ENCODE peak calls at places on chromosome 2, in ten cellular contexts. W, T, E, V, K, R, Q, G, Y and N are unnamed samples.

GRCh38 chr2:157246212-157247067 is 11.1 kb upstream of the GALNT5 start:
- DNase-seq in E (peak; percentile 92), T (peak; percentile 48), Q (peak; percentile 83), K (peak; percentile 65), W (peak; percentile 95), R (peak; percentile 62), V (no peak), Y (peak; percentile 70), G (peak; percentile 68), N (no peak)

GRCh38 chr2:104849618-104850097 is 4.3 kb upstream of the POU3F3 start:
- DNase-seq in V (peak; percentile 89), Y (peak; percentile 77), Q (peak; percentile 75), R (peak; percentile 66), K (peak; percentile 84), T (peak; percentile 73), G (peak; percentile 71), E (peak; percentile 68), W (peak; percentile 66), N (peak; percentile 81)

GRCh38 chr2:217951091-217951490 is 51.7 kb downstream of the TNS1 start:
- DNase-seq in Y (no peak), Q (peak; percentile 51), T (no peak), E (peak; percentile 31), K (no peak), W (no peak), R (no peak), V (no peak), G (no peak), N (no peak)

GRCh38 chr2:47221039-47221438 is 65.9 kb upstream of the STPG4 start:
- DNase-seq in V (no peak), E (peak; percentile 69), W (peak; percentile 91), T (no peak), Y (peak; percentile 74), R (no peak), K (peak; percentile 97), G (peak; percentile 57), Q (peak; percentile 49), N (no peak)

GRCh38 chr2:236179653-236180500 is 11.7 kb upstream of the GBX2 start:
- DNase-seq in V (no peak), G (peak; percentile 61), W (peak; percentile 81), T (no peak), K (peak; percentile 47), Q (peak; percentile 50), R (no peak), Y (peak; percentile 67), E (no peak), N (no peak)

GRCh38 chr2:110116033-110116710 is 550 bp upstream of the MALL start:
- DNase-seq in T (peak; percentile 36), Y (peak; percentile 85), E (peak; percentile 73), K (peak; percentile 71), Q (peak; percentile 75), W (peak; percentile 64), R (peak; percentile 62), V (peak; percentile 33), G (peak; percentile 90), N (peak; percentile 40)

GRCh38 chr2:42092084-42092996 is 44.5 kb downstream of the PKDCC start:
- DNase-seq in E (no peak), V (no peak), K (peak; percentile 59), W (peak; percentile 18), R (peak; percentile 89), Y (peak; percentile 67), G (peak; percentile 64), Q (peak; percentile 44), T (no peak), N (no peak)

GRCh38 chr2:235570256-235570655 is 76.4 kb downstream of the AGAP1 start:
- DNase-seq in K (peak; percentile 35), E (no peak), Y (peak; percentile 34), R (peak; percentile 53), G (peak; percentile 24), V (no peak), Q (peak; percentile 50), W (peak; percentile 54), T (no peak), N (no peak)

GRCh38 chr2:210599476-210599875 is 43.1 kb downstream of the CPS1 start:
- DNase-seq in G (no peak), T (no peak), E (no peak), K (no peak), Q (no peak), R (no peak), V (no peak), W (no peak), Y (no peak), N (no peak)

GRCh38 chr2:196336715-196337617 is 165.6 kb upstream of the STK17B start:
- DNase-seq in K (peak; percentile 70), T (peak; percentile 25), W (no peak), V (peak; percentile 11), E (peak; percentile 60), G (peak; percentile 68), R (peak; percentile 34), Q (peak; percentile 66), Y (peak; percentile 68), N (no peak)

GRCh38 chr2:161036926-161037325 is 123.3 kb upstream of the TANK start:
- DNase-seq in T (no peak), G (no peak), W (no peak), R (no peak), K (no peak), E (peak; percentile 65), Y (no peak), V (no peak), Q (no peak), N (no peak)

GRCh38 chr2:88967844-88968243 is 276.4 kb downstream of the RPIA start:
- DNase-seq in Q (no peak), V (no peak), K (peak; percentile 20), T (no peak), E (no peak), Y (peak; percentile 6), R (peak; percentile 21), W (no peak), G (no peak), N (no peak)
- TF ChIP-seq CTCF in Q (peak; percentile 2), V (no peak), K (peak; percentile 34), T (no peak), E (no peak), Y (peak; percentile 12), R (peak; percentile 39), W (no peak), G (no peak), N (no peak)

GRCh38 chr2:5689790-5690189 is 2.4 kb upstream of the SOX11 start:
- DNase-seq in V (no peak), K (no peak), W (no peak), T (no peak), E (no peak), R (no peak), G (no peak), Q (no peak), Y (no peak), N (no peak)
- TF ChIP-seq CTCF in V (no peak), K (no peak), W (no peak), T (no peak), E (no peak), R (no peak), G (no peak), Q (no peak), Y (no peak), N (no peak)

GRCh38 chr2:179261161-179261825 is 3.3 kb downstream of the SESTD1 start:
- DNase-seq in Q (no peak), V (no peak), Y (no peak), G (no peak), R (no peak), T (no peak), K (no peak), W (no peak), E (no peak), N (no peak)
- TF ChIP-seq CTCF in Q (no peak), V (no peak), Y (no peak), G (peak; percentile 19), R (peak; percentile 31), T (no peak), K (no peak), W (no peak), E (peak; percentile 16), N (peak; percentile 37)

DNA sequence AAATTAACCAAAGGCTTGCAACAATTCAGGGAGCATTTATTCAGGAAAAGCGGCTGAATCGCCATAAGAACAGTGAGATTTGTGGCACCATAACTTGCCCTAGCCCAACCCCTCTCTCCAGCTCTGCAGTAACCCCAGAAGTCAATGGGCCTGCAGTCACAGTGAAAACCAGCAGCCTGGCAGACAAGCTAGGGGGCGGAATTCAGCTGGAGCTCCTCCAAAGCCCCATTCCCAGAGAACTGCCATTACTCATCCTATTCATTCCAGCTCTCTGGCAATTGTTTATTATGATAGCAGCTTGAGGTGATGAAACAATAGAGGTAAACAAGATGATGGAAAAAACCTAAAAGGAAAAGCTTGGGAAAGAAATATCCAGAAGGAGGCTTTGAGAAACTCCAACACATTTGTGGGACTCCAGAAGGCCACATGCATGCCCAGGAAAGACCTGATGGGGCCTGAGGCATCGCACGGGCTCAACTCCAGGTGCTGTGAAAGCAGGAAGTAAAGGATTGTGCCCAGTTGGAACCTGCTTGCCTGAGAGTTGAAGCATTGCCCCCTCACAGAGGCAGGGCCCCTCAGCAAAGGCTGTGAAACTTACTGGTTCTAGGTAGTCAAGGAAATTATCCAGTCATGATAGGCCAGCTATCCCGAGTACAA is 126.8 kb downstream of the TWIST2 start:
- DNase-seq in Y (peak; percentile 90), G (peak; percentile 90), E (peak; percentile 97), R (no peak), V (no peak), T (no peak), W (peak; percentile 91), Q (peak; percentile 94), K (peak; percentile 58), N (no peak)
- TF ChIP-seq CTCF in Y (peak; percentile 62), G (peak; percentile 45), E (peak; percentile 62), R (no peak), V (no peak), T (no peak), W (peak; percentile 29), Q (peak; percentile 62), K (peak; percentile 60), N (no peak)

GRCh38 chr2:18883626-18884456 is 294.5 kb upstream of the NT5C1B start:
- DNase-seq in W (no peak), G (peak; percentile 40), E (peak; percentile 53), T (no peak), K (peak; percentile 55), R (peak; percentile 16), Y (peak; percentile 41), V (no peak), Q (peak; percentile 61), N (peak; percentile 20)
- TF ChIP-seq CTCF in W (peak; percentile 36), G (peak; percentile 49), E (peak; percentile 62), T (no peak), K (peak; percentile 65), R (peak; percentile 51), Y (peak; percentile 39), V (no peak), Q (peak; percentile 41), N (peak; percentile 38)

GRCh38 chr2:120343100-120343432 is 2.9 kb upstream of the INHBB start:
- DNase-seq in V (no peak), W (no peak), R (no peak), Q (no peak), K (no peak), G (no peak), T (no peak), E (no peak), Y (no peak), N (no peak)

GRCh38 chr2:120341977-120342376 is 4.0 kb upstream of the INHBB start:
- DNase-seq in V (no peak), K (no peak), E (no peak), G (no peak), T (no peak), Q (no peak), R (no peak), W (no peak), Y (no peak), N (no peak)

GRCh38 chr2:120342451-120342850 is 3.5 kb upstream of the INHBB start:
- DNase-seq in Y (no peak), E (no peak), V (no peak), T (no peak), K (no peak), W (no peak), G (no peak), Q (no peak), R (no peak), N (no peak)

GRCh38 chr2:120344214-120344990 is 1.5 kb upstream of the INHBB start:
- DNase-seq in K (no peak), G (peak; percentile 15), R (peak; percentile 81), Y (peak; percentile 34), W (no peak), Q (peak; percentile 49), T (peak; percentile 50), V (peak; percentile 55), E (no peak), N (peak; percentile 52)

GRCh38 chr2:120343433-120344105 is 2.4 kb upstream of the INHBB start:
- DNase-seq in R (peak; percentile 92), V (peak; percentile 85), E (peak; percentile 62), K (peak; percentile 83), Y (peak; percentile 90), W (peak; percentile 35), Q (peak; percentile 92), G (peak; percentile 86), T (peak; percentile 84), N (peak; percentile 91)
- TF ChIP-seq CTCF in R (peak; percentile 85), V (peak; percentile 75), E (peak; percentile 56), K (peak; percentile 78), Y (peak; percentile 85), W (peak; percentile 35), Q (peak; percentile 85), G (peak; percentile 71), T (peak; percentile 73), N (peak; percentile 84)